ENCODE peak calls at places on chromosomes 4 and X, in five cellular contexts. One of them, this sample, is unnamed.

GRCh38 chr4:5783486-5783885 is 72.5 kb downstream of the EVC start:
- DNase-seq in heart left ventricle: no peak
- DNase-seq in CD4-positive, alpha-beta T cell: no peak
- DNase-seq in GM13977: no peak
- DNase-seq in K562: no peak
- DNase-seq in this sample: no peak

GRCh38 chrX:106144755-106145639 is 23.1 kb upstream of the PWWP3B start:
- DNase-seq in heart left ventricle: peak
- DNase-seq in CD4-positive, alpha-beta T cell: no peak
- DNase-seq in GM13977: no peak
- DNase-seq in K562: no peak
- DNase-seq in this sample: no peak

GRCh38 chrX:131703646-131704045 is 159.8 kb downstream of the OR13H1 start:
- DNase-seq in heart left ventricle: no peak
- DNase-seq in CD4-positive, alpha-beta T cell: no peak
- DNase-seq in GM13977: no peak
- DNase-seq in K562: no peak
- DNase-seq in this sample: no peak

GRCh38 chr4:151434183-151434860 is 25.3 kb downstream of the FHIP1A start:
- DNase-seq in heart left ventricle: no peak
- DNase-seq in CD4-positive, alpha-beta T cell: no peak
- DNase-seq in GM13977: no peak
- DNase-seq in K562: no peak
- DNase-seq in this sample: no peak

GRCh38 chrX:18617351-18617750 is 54.6 kb downstream of the RS1 start:
- DNase-seq in heart left ventricle: no peak
- DNase-seq in CD4-positive, alpha-beta T cell: no peak
- DNase-seq in GM13977: no peak
- DNase-seq in K562: no peak
- DNase-seq in this sample: no peak

GRCh38 chr4:74874785-74875367 is 58.0 kb upstream of the PARM1 start:
- DNase-seq in heart left ventricle: peak
- DNase-seq in CD4-positive, alpha-beta T cell: no peak
- DNase-seq in GM13977: peak
- DNase-seq in K562: peak
- DNase-seq in this sample: no peak

GRCh38 chr4:168257663-168258235 is 60.8 kb downstream of the DDX60 start:
- DNase-seq in heart left ventricle: no peak
- DNase-seq in CD4-positive, alpha-beta T cell: no peak
- DNase-seq in GM13977: no peak
- DNase-seq in K562: no peak
- DNase-seq in this sample: no peak

GRCh38 chr4:52996261-52997131 is 134.4 kb downstream of the RASL11B start:
- DNase-seq in heart left ventricle: no peak
- DNase-seq in CD4-positive, alpha-beta T cell: no peak
- DNase-seq in GM13977: no peak
- DNase-seq in K562: no peak
- DNase-seq in this sample: no peak

GRCh38 chr4:177117256-177117655 is 192.4 kb upstream of the NEIL3 start:
- DNase-seq in heart left ventricle: no peak
- DNase-seq in CD4-positive, alpha-beta T cell: no peak
- DNase-seq in GM13977: no peak
- DNase-seq in K562: no peak
- DNase-seq in this sample: no peak

GRCh38 chr4:145625677-145626622 is 6.8 kb downstream of the MMAA start:
- DNase-seq in heart left ventricle: no peak
- DNase-seq in CD4-positive, alpha-beta T cell: no peak
- DNase-seq in GM13977: no peak
- DNase-seq in K562: no peak
- DNase-seq in this sample: no peak

GRCh38 chr4:21554036-21554435 is 394.5 kb downstream of the KCNIP4 start:
- DNase-seq in heart left ventricle: no peak
- DNase-seq in CD4-positive, alpha-beta T cell: no peak
- DNase-seq in GM13977: no peak
- DNase-seq in K562: no peak
- DNase-seq in this sample: no peak

GRCh38 chrX:34656842-34657780 is at the start of gene TMEM47:
- DNase-seq in heart left ventricle: peak
- DNase-seq in CD4-positive, alpha-beta T cell: no peak
- DNase-seq in GM13977: peak
- DNase-seq in K562: peak
- DNase-seq in this sample: no peak

GRCh38 chr4:30948653-30949052 is 228.5 kb downstream of the PCDH7 start:
- DNase-seq in heart left ventricle: no peak
- DNase-seq in CD4-positive, alpha-beta T cell: no peak
- DNase-seq in GM13977: no peak
- DNase-seq in K562: no peak
- DNase-seq in this sample: no peak

GRCh38 chr4:47373729-47374128 is 89.8 kb downstream of the COMMD8 start:
- DNase-seq in heart left ventricle: no peak
- DNase-seq in CD4-positive, alpha-beta T cell: no peak
- DNase-seq in GM13977: no peak
- DNase-seq in K562: no peak
- DNase-seq in this sample: no peak

GRCh38 chr4:100462206-100462605 is 55.6 kb downstream of the EMCN start:
- DNase-seq in heart left ventricle: no peak
- DNase-seq in CD4-positive, alpha-beta T cell: no peak
- DNase-seq in GM13977: no peak
- DNase-seq in K562: no peak
- DNase-seq in this sample: no peak

GRCh38 chrX:8783100-8784098 is 17.8 kb downstream of the FAM9A start:
- DNase-seq in heart left ventricle: no peak
- DNase-seq in CD4-positive, alpha-beta T cell: no peak
- DNase-seq in GM13977: peak
- DNase-seq in K562: peak
- DNase-seq in this sample: no peak

GRCh38 chrX:151004085-151004484 is 20.9 kb downstream of the HMGB3 start:
- DNase-seq in heart left ventricle: no peak
- DNase-seq in CD4-positive, alpha-beta T cell: no peak
- DNase-seq in GM13977: no peak
- DNase-seq in K562: no peak
- DNase-seq in this sample: no peak

GRCh38 chrX:147498796-147499195 is 412.9 kb upstream of the FMR1 start:
- DNase-seq in heart left ventricle: no peak
- DNase-seq in CD4-positive, alpha-beta T cell: no peak
- DNase-seq in GM13977: no peak
- DNase-seq in K562: no peak
- DNase-seq in this sample: no peak

GRCh38 chr4:41359069-41359769 is 102.5 kb downstream of the UCHL1 start:
- DNase-seq in heart left ventricle: no peak
- DNase-seq in CD4-positive, alpha-beta T cell: no peak
- DNase-seq in GM13977: no peak
- DNase-seq in K562: no peak
- DNase-seq in this sample: no peak
- TF ChIP-seq CTCF in heart left ventricle: no peak
- TF ChIP-seq CTCF in CD4-positive, alpha-beta T cell: no peak
- TF ChIP-seq CTCF in GM13977: no peak
- TF ChIP-seq CTCF in K562: no peak
- TF ChIP-seq CTCF in this sample: no peak

GRCh38 chr4:23839279-23839678 is 50.6 kb downstream of the PPARGC1A start:
- DNase-seq in heart left ventricle: no peak
- DNase-seq in CD4-positive, alpha-beta T cell: no peak
- DNase-seq in GM13977: no peak
- DNase-seq in K562: no peak
- DNase-seq in this sample: no peak
- TF ChIP-seq CTCF in heart left ventricle: no peak
- TF ChIP-seq CTCF in CD4-positive, alpha-beta T cell: no peak
- TF ChIP-seq CTCF in GM13977: no peak
- TF ChIP-seq CTCF in K562: no peak
- TF ChIP-seq CTCF in this sample: no peak

GRCh38 chr4:140427104-140427918 is at the start of gene CLGN:
- DNase-seq in heart left ventricle: peak
- DNase-seq in CD4-positive, alpha-beta T cell: peak
- DNase-seq in GM13977: peak
- DNase-seq in K562: peak
- DNase-seq in this sample: no peak
- TF ChIP-seq CTCF in heart left ventricle: peak
- TF ChIP-seq CTCF in CD4-positive, alpha-beta T cell: peak
- TF ChIP-seq CTCF in GM13977: peak
- TF ChIP-seq CTCF in K562: peak
- TF ChIP-seq CTCF in this sample: no peak

DNA sequence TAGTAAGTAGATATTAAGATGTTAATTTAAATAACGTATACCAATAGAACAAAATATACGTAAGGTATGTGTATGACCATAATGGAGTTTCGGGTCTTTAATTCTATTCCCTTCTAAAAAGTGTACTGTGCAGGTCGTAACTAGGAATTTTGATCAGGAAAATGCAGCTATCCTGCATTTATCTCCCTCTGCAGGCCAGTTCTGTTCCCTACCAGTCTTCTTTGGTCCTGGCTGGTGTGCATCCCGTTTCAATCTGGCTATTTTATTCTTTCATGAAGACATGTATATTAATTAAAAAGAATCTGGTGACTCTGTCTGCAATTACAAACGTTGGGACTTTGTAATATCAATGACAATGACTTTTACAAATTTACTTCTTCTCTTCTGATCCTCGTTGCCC is 534.1 kb upstream of the AADAT start:
- DNase-seq in heart left ventricle: no peak
- DNase-seq in CD4-positive, alpha-beta T cell: no peak
- DNase-seq in GM13977: no peak
- DNase-seq in K562: no peak
- DNase-seq in this sample: no peak
- TF ChIP-seq CTCF in heart left ventricle: no peak
- TF ChIP-seq CTCF in CD4-positive, alpha-beta T cell: no peak
- TF ChIP-seq CTCF in GM13977: no peak
- TF ChIP-seq CTCF in K562: no peak
- TF ChIP-seq CTCF in this sample: no peak

DNA sequence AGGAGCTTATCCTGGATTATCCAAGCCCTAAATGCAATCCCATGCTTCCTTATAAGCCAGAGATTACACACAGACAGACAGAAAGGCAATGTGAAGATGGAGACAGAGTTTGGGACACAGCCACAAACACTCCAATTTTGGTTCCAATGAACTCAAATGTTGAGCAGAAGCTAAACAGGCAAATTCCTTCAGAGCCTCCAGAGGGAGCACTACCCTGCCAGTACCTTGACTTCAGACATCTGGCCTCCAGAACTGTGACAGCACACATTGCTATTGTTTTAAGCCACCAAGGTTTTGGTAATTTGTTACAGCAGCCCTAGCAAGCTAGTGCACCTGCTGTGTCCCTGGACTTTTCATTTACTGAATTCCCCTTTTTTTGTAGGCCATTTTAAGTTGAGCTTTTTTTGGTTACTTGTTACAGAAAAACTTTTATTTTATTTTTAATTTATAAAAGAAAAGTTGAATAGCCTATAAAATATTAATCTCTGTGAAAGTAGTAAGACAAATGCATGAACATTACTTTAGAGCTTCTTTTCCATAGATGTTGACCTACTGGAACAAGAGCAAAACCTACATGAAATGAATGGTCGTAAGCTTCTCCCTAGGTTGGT is 33.4 kb upstream of the SRD5A3 start:
- DNase-seq in heart left ventricle: peak
- DNase-seq in CD4-positive, alpha-beta T cell: peak
- DNase-seq in GM13977: peak
- DNase-seq in K562: peak
- DNase-seq in this sample: no peak
- TF ChIP-seq CTCF in heart left ventricle: peak
- TF ChIP-seq CTCF in CD4-positive, alpha-beta T cell: peak
- TF ChIP-seq CTCF in GM13977: peak
- TF ChIP-seq CTCF in K562: peak
- TF ChIP-seq CTCF in this sample: peak

GRCh38 chrX:149124526-149125108 is 380.5 kb downstream of the IDS start:
- DNase-seq in heart left ventricle: no peak
- DNase-seq in CD4-positive, alpha-beta T cell: no peak
- DNase-seq in GM13977: no peak
- DNase-seq in K562: no peak
- DNase-seq in this sample: no peak
- TF ChIP-seq CTCF in heart left ventricle: no peak
- TF ChIP-seq CTCF in CD4-positive, alpha-beta T cell: no peak
- TF ChIP-seq CTCF in GM13977: no peak
- TF ChIP-seq CTCF in K562: no peak
- TF ChIP-seq CTCF in this sample: no peak

DNA sequence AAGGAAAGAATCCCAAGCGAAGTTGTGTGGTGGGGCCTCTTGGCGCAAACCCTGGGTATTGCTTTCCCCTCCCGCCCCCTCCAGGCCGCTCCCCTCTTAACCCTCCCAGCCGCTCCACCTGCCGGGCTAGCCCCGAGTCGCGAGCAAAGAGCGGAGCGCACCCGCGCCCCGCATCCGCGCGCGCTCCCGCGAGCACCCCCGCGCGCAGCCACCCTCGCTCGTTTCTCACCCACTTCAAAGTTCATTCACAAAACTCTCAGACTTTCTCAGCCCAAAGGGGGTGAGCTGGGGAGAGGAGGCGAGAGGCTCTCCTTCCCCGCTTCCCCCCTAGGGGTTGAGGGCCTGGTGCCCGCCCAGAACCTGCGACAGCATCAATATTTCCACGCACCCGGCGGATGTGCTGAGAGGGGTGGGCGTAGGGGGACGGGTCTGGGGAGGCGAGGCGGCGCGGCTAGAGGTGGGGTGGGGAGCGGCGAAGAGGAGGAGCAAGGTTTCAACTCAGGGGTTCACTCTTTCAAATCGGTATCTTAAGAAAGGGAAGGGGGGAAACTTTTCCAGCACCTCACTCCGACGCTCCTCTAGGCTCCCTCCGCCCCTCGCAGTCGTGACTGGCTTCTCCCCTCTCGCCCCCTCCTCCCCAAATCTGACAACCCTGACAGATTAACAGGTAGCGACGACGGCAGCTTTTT is 1.8 kb downstream of the MAML3 start:
- DNase-seq in heart left ventricle: peak
- DNase-seq in CD4-positive, alpha-beta T cell: peak
- DNase-seq in GM13977: peak
- DNase-seq in K562: peak
- DNase-seq in this sample: peak
- TF ChIP-seq CTCF in heart left ventricle: no peak
- TF ChIP-seq CTCF in CD4-positive, alpha-beta T cell: no peak
- TF ChIP-seq CTCF in GM13977: no peak
- TF ChIP-seq CTCF in K562: peak
- TF ChIP-seq CTCF in this sample: no peak

This sample was measured in natural killer cell.